ENCODE peak calls at places on chromosomes 6 and 20, in four cellular contexts. R is fibroblast of lung, F is endothelial cell of umbilical vein, Y is PC-9. I is an unnamed sample. For H3K27me3, the result is how much of the 10 kb centered on the place peaks cover.

GRCh38 chr6:104813552-104813951 is 46.2 kb downstream of the HACE1 start:
- DNase-seq in R (no peak), F (no peak), Y (no peak), I (no peak)

GRCh38 chr6:148837941-148838340 is 91.1 kb downstream of the UST start:
- DNase-seq in R (no peak), F (no peak), Y (peak), I (no peak)

GRCh38 chr6:40398810-40399477 is 188.2 kb downstream of the LRFN2 start:
- DNase-seq in R (no peak), F (no peak), Y (no peak), I (no peak)

GRCh38 chr20:64247970-64248841 is 7.3 kb upstream of the PCMTD2 start:
- DNase-seq in R (no peak), F (no peak), Y (no peak), I (no peak)

GRCh38 chr20:51119914-51120313 is 97.0 kb upstream of the KCNG1 start:
- DNase-seq in R (no peak), F (no peak), Y (no peak), I (no peak)

GRCh38 chr6:63923139-63923739 is 287.6 kb downstream of the PHF3 start:
- DNase-seq in R (peak), F (peak), Y (no peak), I (no peak)

GRCh38 chr20:57056651-57057050 is 209.8 kb downstream of the BMP7 start:
- DNase-seq in R (no peak), F (no peak), Y (no peak), I (peak)

GRCh38 chr6:36906539-36906938 is 20.8 kb downstream of the C6orf89 start:
- DNase-seq in R (no peak), F (peak), Y (no peak), I (no peak)

GRCh38 chr6:47724300-47724699 is 25.9 kb downstream of the ADGRF4 start:
- DNase-seq in R (no peak), F (no peak), Y (no peak), I (peak)

GRCh38 chr6:4567141-4567540 is 209.1 kb upstream of the CDYL start:
- DNase-seq in R (peak), F (no peak), Y (no peak), I (peak)

GRCh38 chr6:147700436-147701209 is 192.1 kb downstream of the SAMD5 start:
- DNase-seq in R (no peak), F (peak), Y (no peak), I (no peak)

GRCh38 chr6:158654498-158654897 is 4.6 kb downstream of the SYTL3 start:
- DNase-seq in R (peak), F (no peak), Y (no peak), I (no peak)

GRCh38 chr6:45675634-45676033 is 297.9 kb upstream of the SUPT3H start:
- DNase-seq in R (no peak), F (no peak), Y (no peak), I (no peak)

GRCh38 chr20:38873050-38873581 is 53.1 kb upstream of the FAM83D start:
- DNase-seq in R (no peak), F (no peak), Y (no peak), I (no peak)

GRCh38 chr20:47357296-47358051 is 975 bp upstream of the ZMYND8 start:
- DNase-seq in R (peak), F (peak), Y (peak), I (peak)

GRCh38 chr6:53931086-53931485 is 136.3 kb downstream of the LRRC1 start:
- DNase-seq in R (no peak), F (no peak), Y (no peak), I (no peak)

GRCh38 chr6:100806280-100806679 is 74.8 kb downstream of the ASCC3 start:
- DNase-seq in R (peak), F (no peak), Y (no peak), I (no peak)

GRCh38 chr6:16803294-16804006 is 42.2 kb upstream of the ATXN1 start:
- DNase-seq in R (peak), F (peak), Y (no peak), I (peak)

DNA sequence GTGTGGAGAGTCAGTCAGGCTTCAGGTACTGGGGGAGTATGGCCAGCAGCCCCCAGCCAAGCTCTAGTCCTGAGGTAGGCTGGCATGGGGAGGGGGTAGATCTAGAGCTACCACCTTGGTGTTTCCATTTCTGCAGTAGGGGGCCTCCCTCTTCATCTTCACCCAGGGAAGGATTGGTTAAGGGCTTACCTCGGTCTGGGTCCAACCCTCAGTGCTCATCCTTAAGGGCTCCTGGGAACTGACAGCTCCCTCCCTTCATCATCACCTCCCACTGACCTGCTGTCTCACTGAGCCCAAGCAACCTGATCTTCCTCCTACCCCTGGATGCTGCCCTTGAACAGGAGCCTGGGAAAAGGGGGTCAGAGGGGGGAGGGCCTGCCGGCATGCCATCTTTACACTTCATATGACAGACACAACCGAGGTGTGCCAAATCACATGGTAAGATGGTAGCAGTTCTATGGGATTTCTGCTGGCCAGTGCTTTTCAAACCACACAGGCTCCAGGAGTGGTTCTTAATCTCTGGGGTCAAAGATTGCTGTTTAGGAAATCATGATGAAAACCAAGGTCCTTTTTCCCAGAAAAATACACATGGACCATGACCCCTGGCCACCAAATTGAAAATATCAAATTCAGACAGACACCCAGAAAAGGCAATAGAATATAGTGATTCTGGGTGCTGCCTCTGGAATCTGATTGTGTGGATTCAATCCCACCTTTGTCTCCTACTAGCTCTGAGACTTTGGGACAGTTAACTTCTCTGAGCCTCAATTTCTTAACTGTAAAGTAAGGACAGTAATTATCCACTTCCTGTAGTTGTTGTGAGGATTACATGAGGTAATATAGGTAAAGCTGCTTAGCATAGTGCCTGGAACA is 3.0 kb downstream of the TP53INP2 start:
- DNase-seq in R (no peak), F (no peak), Y (no peak), I (no peak)
- H3K27me3 ChIP-seq in R (under half), F (under half), Y (under half), I (under half)

DNA sequence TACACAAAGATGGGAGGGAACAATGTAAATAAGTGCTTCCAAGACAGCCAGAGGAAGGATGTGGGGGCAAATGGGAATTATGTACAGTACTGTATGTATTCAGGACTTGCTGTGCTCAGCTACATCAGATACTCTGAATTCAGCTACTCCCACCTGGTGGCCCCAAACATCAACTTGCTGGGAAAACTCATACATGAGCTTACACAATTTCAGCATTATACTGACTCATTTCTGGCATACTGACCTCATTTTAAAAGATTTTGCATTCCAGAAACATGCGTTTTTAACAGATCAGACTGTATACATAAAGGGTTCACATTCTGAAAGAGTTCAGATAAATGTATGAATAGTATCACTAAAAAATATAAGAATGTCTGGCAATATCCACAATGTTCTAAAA is 59.7 kb downstream of the GPX5 start:
- DNase-seq in R (peak), F (no peak), Y (no peak), I (peak)
- TF ChIP-seq CTCF in R (no peak), F (no peak), Y (no peak), I (peak)

GRCh38 chr6:159887761-159888160 is 3.0 kb upstream of the MAS1 start:
- DNase-seq in R (no peak), F (no peak), Y (no peak), I (no peak)
- H3K27me3 ChIP-seq in R (under half), F (under half), Y (half or more), I (half or more)

GRCh38 chr20:21693322-21693721 is 12.1 kb upstream of the PAX1 start:
- DNase-seq in R (no peak), F (no peak), Y (no peak), I (no peak)
- TF ChIP-seq CTCF in R (no peak), F (no peak), Y (no peak), I (peak)

GRCh38 chr6:10690651-10691445 is 3.6 kb downstream of the C6orf52 start:
- DNase-seq in R (no peak), F (no peak), Y (no peak), I (no peak)

GRCh38 chr6:10696655-10697054 is 1.9 kb downstream of the PAK1IP1 start:
- DNase-seq in R (no peak), F (no peak), Y (no peak), I (no peak)

GRCh38 chr6:10694302-10695085 is at the start of the genes C6orf52 and PAK1IP1:
- DNase-seq in R (peak), F (peak), Y (peak), I (peak)

GRCh38 chr6:10692965-10693538 is 1.4 kb downstream of the C6orf52 start:
- DNase-seq in R (no peak), F (no peak), Y (no peak), I (no peak)

DNA sequence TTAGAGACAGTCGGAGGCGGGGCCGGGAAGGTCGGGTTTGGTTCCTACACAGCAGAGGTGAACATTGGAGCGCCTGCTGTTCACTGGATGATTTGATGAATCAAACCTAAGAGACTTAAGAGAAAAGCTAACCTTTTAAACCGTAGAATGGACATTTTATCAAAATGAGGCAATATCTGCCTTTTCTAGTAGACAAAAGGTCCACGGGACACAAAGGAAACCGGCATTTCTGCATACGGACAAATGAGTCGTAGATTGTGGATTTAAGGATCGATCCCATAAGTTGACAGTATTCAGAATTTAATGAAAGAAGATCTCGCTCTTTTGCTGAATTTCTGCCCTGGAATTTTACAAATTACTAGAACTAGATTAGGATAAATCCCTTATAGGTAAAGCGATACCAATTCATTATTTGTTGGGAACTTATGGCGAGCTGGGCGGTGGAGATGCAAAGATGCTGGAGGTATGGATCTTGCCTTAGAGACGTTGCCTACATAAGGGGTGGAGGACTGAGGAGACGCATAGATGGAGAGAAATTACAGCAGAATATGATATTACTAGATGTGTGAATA is 400 bp downstream of the PAK1IP1 start:
- DNase-seq in R (no peak), F (no peak), Y (no peak), I (no peak)
- H3K27me3 ChIP-seq in R (under half), F (under half), Y (under half), I (under half)

GRCh38 chr6:43665376-43665775 is 20.5 kb downstream of the RSPH9 start:
- DNase-seq in R (no peak), F (no peak), Y (peak), I (no peak)

GRCh38 chr6:43668151-43669028 is 19.2 kb downstream of the MRPS18A start:
- DNase-seq in R (peak), F (peak), Y (peak), I (no peak)

GRCh38 chr6:43669050-43669921 is 18.3 kb downstream of the MRPS18A start:
- DNase-seq in R (peak), F (no peak), Y (no peak), I (no peak)

GRCh38 chr6:43666181-43666920 is 21.2 kb downstream of the MRPS18A start:
- DNase-seq in R (no peak), F (no peak), Y (no peak), I (no peak)

GRCh38 chr6:43667245-43668150 is 20.1 kb downstream of the MRPS18A start:
- DNase-seq in R (peak), F (peak), Y (peak), I (no peak)
- TF ChIP-seq CTCF in R (peak), F (peak), Y (peak), I (peak)